ENCODE peak calls at places on chromosomes 4 and X, in nine cellular contexts. Z is GM13977; N is cardiac muscle cell; Q is T-cell; U is activated CD4-positive, alpha-beta T cell treated with anti-CD3 and anti-CD28 coated beads for 36 hours; E is fibroblast of gingiva; I is pons; G is COR-L47; B is CD8-positive, alpha-beta memory T cell. O is an unnamed sample.

GRCh38 chr4:141541851-141542250 is 94.5 kb upstream of the IL15 start:
- DNase-seq in Z (no peak), N (no peak), Q (no peak), U (no peak), E (peak; percentile 27), I (no peak), G (no peak), B (no peak), O (no peak)

GRCh38 chr4:74311696-74312313 is 3.5 kb downstream of the EPGN start:
- DNase-seq in Z (peak; percentile 9), N (peak; percentile 57), Q (no peak), U (peak; percentile 22), E (peak; percentile 62), I (peak; percentile 82), G (peak; percentile 70), B (no peak), O (no peak)

GRCh38 chr4:48795108-48795507 is 15.0 kb upstream of the FRYL start:
- DNase-seq in Z (no peak), N (no peak), Q (no peak), U (no peak), E (no peak), I (no peak), G (no peak), B (no peak), O (no peak)

GRCh38 chr4:121182296-121182695 is 18.2 kb upstream of the TNIP3 start:
- DNase-seq in Z (no peak), N (peak; percentile 7), Q (no peak), U (peak; percentile 20), E (no peak), I (peak; percentile 64), G (no peak), B (no peak), O (no peak)

GRCh38 chr4:176549161-176549865 is 229.5 kb downstream of the SPCS3 start:
- DNase-seq in Z (no peak), N (no peak), Q (no peak), U (no peak), E (no peak), I (no peak), G (no peak), B (no peak), O (no peak)

GRCh38 chr4:126358041-126358440 is 1043.3 kb downstream of the FAT4 start:
- DNase-seq in Z (no peak), N (no peak), Q (no peak), U (no peak), E (no peak), I (no peak), G (no peak), B (no peak), O (no peak)

GRCh38 chr4:184444953-184445309 is 29.4 kb downstream of the IRF2 start:
- DNase-seq in Z (peak; percentile 73), N (no peak), Q (no peak), U (peak; percentile 67), E (no peak), I (peak; percentile 55), G (no peak), B (no peak), O (peak; percentile 65)

GRCh38 chrX:49053223-49054072 is 5.4 kb upstream of the CCDC120 start:
- DNase-seq in Z (peak; percentile 83), N (peak; percentile 89), Q (peak; percentile 58), U (peak; percentile 78), E (no peak), I (no peak), G (peak; percentile 75), B (peak; percentile 79), O (peak; percentile 80)

GRCh38 chr4:52750819-52751348 is 341 bp downstream of the ERVMER34-1 start:
- DNase-seq in Z (peak; percentile 27), N (no peak), Q (peak; percentile 4), U (peak; percentile 31), E (no peak), I (no peak), G (no peak), B (no peak), O (no peak)

GRCh38 chr4:168900080-168900479 is 110.0 kb downstream of the CBR4 start:
- DNase-seq in Z (no peak), N (no peak), Q (no peak), U (no peak), E (peak; percentile 67), I (no peak), G (no peak), B (no peak), O (no peak)

GRCh38 chr4:7630559-7631287 is 196.0 kb upstream of the PSAPL1 start:
- DNase-seq in Z (no peak), N (no peak), Q (no peak), U (no peak), E (peak; percentile 57), I (no peak), G (peak; percentile 77), B (no peak), O (no peak)

GRCh38 chr4:127370495-127371069 is 262.2 kb upstream of the INTU start:
- DNase-seq in Z (no peak), N (no peak), Q (no peak), U (no peak), E (no peak), I (no peak), G (no peak), B (no peak), O (no peak)

GRCh38 chr4:48372272-48372671 is 30.9 kb downstream of the SLAIN2 start:
- DNase-seq in Z (no peak), N (no peak), Q (no peak), U (no peak), E (no peak), I (no peak), G (no peak), B (no peak), O (no peak)

GRCh38 chrX:30572004-30572403 is 5.6 kb downstream of the TASL start:
- DNase-seq in Z (no peak), N (no peak), Q (no peak), U (no peak), E (no peak), I (no peak), G (no peak), B (no peak), O (no peak)

GRCh38 chrX:19772759-19773623 is 114.4 kb downstream of the SH3KBP1 start:
- DNase-seq in Z (no peak), N (no peak), Q (no peak), U (no peak), E (no peak), I (no peak), G (no peak), B (peak; percentile 49), O (no peak)

GRCh38 chr4:152591361-152591760 is 55.5 kb upstream of the FBXW7 start:
- DNase-seq in Z (no peak), N (peak; percentile 61), Q (peak; percentile 25), U (peak; percentile 63), E (peak; percentile 4), I (no peak), G (peak; percentile 28), B (no peak), O (no peak)

GRCh38 chr4:187387709-187388108 is 607.9 kb upstream of the ZFP42 start:
- DNase-seq in Z (no peak), N (no peak), Q (no peak), U (no peak), E (peak; percentile 42), I (no peak), G (no peak), B (no peak), O (no peak)

GRCh38 chrX:11416600-11416999 is 123.4 kb downstream of the AMELX start:
- DNase-seq in Z (no peak), N (no peak), Q (no peak), U (no peak), E (no peak), I (no peak), G (no peak), B (no peak), O (no peak)

GRCh38 chr4:147192679-147193078 is 247.0 kb upstream of the TTC29 start:
- DNase-seq in Z (no peak), N (no peak), Q (no peak), U (no peak), E (no peak), I (no peak), G (no peak), B (no peak), O (no peak)

GRCh38 chr4:127525585-127525984 is 107.2 kb upstream of the INTU start:
- DNase-seq in Z (no peak), N (peak; percentile 24), Q (no peak), U (no peak), E (no peak), I (no peak), G (no peak), B (no peak), O (no peak)

GRCh38 chrX:31181377-31182038 is 109.7 kb upstream of the FTHL17 start:
- DNase-seq in Z (no peak), N (no peak), Q (no peak), U (no peak), E (no peak), I (no peak), G (no peak), B (no peak), O (no peak)

GRCh38 chr4:89788243-89789072 is 48.5 kb downstream of the SNCA start:
- DNase-seq in Z (no peak), N (peak; percentile 65), Q (no peak), U (no peak), E (peak; percentile 48), I (peak; percentile 29), G (no peak), B (no peak), O (no peak)

GRCh38 chrX:44874481-44875184 is 1.6 kb downstream of the KDM6A start:
- DNase-seq in Z (peak; percentile 64), N (peak; percentile 28), Q (peak; percentile 35), U (peak; percentile 68), E (peak; percentile 12), I (peak; percentile 55), G (no peak), B (peak; percentile 55), O (no peak)

GRCh38 chr4:130511776-130512175 is 1415.8 kb downstream of the C4orf33 start:
- DNase-seq in Z (no peak), N (no peak), Q (no peak), U (no peak), E (no peak), I (no peak), G (no peak), B (no peak), O (no peak)

GRCh38 chr4:3122081-3122563 is 47.6 kb downstream of the HTT start:
- DNase-seq in Z (no peak), N (no peak), Q (no peak), U (peak; percentile 19), E (no peak), I (no peak), G (no peak), B (no peak), O (no peak)

GRCh38 chrX:10709276-10709675 is 88.9 kb upstream of the MID1 start:
- DNase-seq in Z (no peak), N (no peak), Q (no peak), U (no peak), E (peak; percentile 2), I (no peak), G (no peak), B (no peak), O (no peak)

GRCh38 chr4:147371661-147372060 is 109.2 kb upstream of the EDNRA start:
- DNase-seq in Z (no peak), N (no peak), Q (no peak), U (no peak), E (peak; percentile 10), I (no peak), G (no peak), B (no peak), O (no peak)

GRCh38 chr4:73753215-73753614 is 12.8 kb downstream of the CXCL8 start:
- DNase-seq in Z (no peak), N (no peak), Q (no peak), U (no peak), E (no peak), I (no peak), G (no peak), B (no peak), O (no peak)

GRCh38 chr4:10893417-10893816 is 208.8 kb upstream of the CLNK start:
- DNase-seq in Z (peak; percentile 9), N (peak; percentile 18), Q (no peak), U (peak; percentile 5), E (no peak), I (peak; percentile 3), G (no peak), B (no peak), O (no peak)

GRCh38 chrX:39850630-39851152 is 247.1 kb downstream of the BCOR start:
- DNase-seq in Z (no peak), N (no peak), Q (peak; percentile 25), U (peak; percentile 67), E (peak; percentile 24), I (no peak), G (no peak), B (no peak), O (no peak)

GRCh38 chr4:6446538-6447451 is 25.6 kb downstream of the PPP2R2C start:
- DNase-seq in Z (no peak), N (no peak), Q (no peak), U (no peak), E (no peak), I (no peak), G (no peak), B (no peak), O (no peak)